ENCODE peak calls at places on chromosome 13, in four cellular contexts. One of them, this sample, is unnamed.

GRCh38 chr13:36736119-36736726 is 62.4 kb downstream of the SERTM1 start:
- DNase-seq in psoas muscle: no peak
- DNase-seq in AG09309: peak; percentile 31
- DNase-seq in lower lobe of right lung: no peak
- DNase-seq in this sample: peak; percentile 19

GRCh38 chr13:95754069-95754468 is 77.1 kb downstream of the DNAJC3 start:
- DNase-seq in psoas muscle: peak; percentile 47
- DNase-seq in AG09309: no peak
- DNase-seq in lower lobe of right lung: no peak
- DNase-seq in this sample: no peak

GRCh38 chr13:36712785-36713184 is 39.0 kb downstream of the SERTM1 start:
- DNase-seq in psoas muscle: no peak
- DNase-seq in AG09309: peak; percentile 24
- DNase-seq in lower lobe of right lung: no peak
- DNase-seq in this sample: no peak

GRCh38 chr13:30766234-30766633 is 30.9 kb downstream of the ALOX5AP start:
- DNase-seq in psoas muscle: no peak
- DNase-seq in AG09309: no peak
- DNase-seq in lower lobe of right lung: no peak
- DNase-seq in this sample: no peak

GRCh38 chr13:105410602-105411001 is 1124.9 kb downstream of the EFNB2 start:
- DNase-seq in psoas muscle: peak; percentile 74
- DNase-seq in AG09309: peak; percentile 8
- DNase-seq in lower lobe of right lung: peak; percentile 65
- DNase-seq in this sample: no peak

GRCh38 chr13:59112375-59112774 is 1051.4 kb downstream of the DIAPH3 start:
- DNase-seq in psoas muscle: no peak
- DNase-seq in AG09309: no peak
- DNase-seq in lower lobe of right lung: no peak
- DNase-seq in this sample: no peak

GRCh38 chr13:29465741-29466293 is 129.7 kb downstream of the SLC7A1 start:
- DNase-seq in psoas muscle: no peak
- DNase-seq in AG09309: no peak
- DNase-seq in lower lobe of right lung: no peak
- DNase-seq in this sample: peak; percentile 88

GRCh38 chr13:42011601-42012401 is 36.6 kb upstream of the DGKH start:
- DNase-seq in psoas muscle: no peak
- DNase-seq in AG09309: no peak
- DNase-seq in lower lobe of right lung: no peak
- DNase-seq in this sample: peak; percentile 48

GRCh38 chr13:34308725-34309124 is 490.8 kb downstream of the RFC3 start:
- DNase-seq in psoas muscle: no peak
- DNase-seq in AG09309: peak; percentile 29
- DNase-seq in lower lobe of right lung: no peak
- DNase-seq in this sample: no peak

GRCh38 chr13:87122551-87122950 is 548.6 kb upstream of the SLITRK5 start:
- DNase-seq in psoas muscle: no peak
- DNase-seq in AG09309: no peak
- DNase-seq in lower lobe of right lung: no peak
- DNase-seq in this sample: no peak

GRCh38 chr13:25032160-25032559 is 63.8 kb upstream of the PABPC3 start:
- DNase-seq in psoas muscle: no peak
- DNase-seq in AG09309: no peak
- DNase-seq in lower lobe of right lung: no peak
- DNase-seq in this sample: no peak

GRCh38 chr13:84446972-84447700 is 564.9 kb upstream of the SLITRK1 start:
- DNase-seq in psoas muscle: peak; percentile 26
- DNase-seq in AG09309: peak; percentile 11
- DNase-seq in lower lobe of right lung: peak; percentile 23
- DNase-seq in this sample: no peak

GRCh38 chr13:43359536-43359935 is 336.1 kb downstream of the DNAJC15 start:
- DNase-seq in psoas muscle: no peak
- DNase-seq in AG09309: no peak
- DNase-seq in lower lobe of right lung: no peak
- DNase-seq in this sample: no peak

GRCh38 chr13:70362820-70363219 is 254.6 kb upstream of the KLHL1 start:
- DNase-seq in psoas muscle: no peak
- DNase-seq in AG09309: no peak
- DNase-seq in lower lobe of right lung: no peak
- DNase-seq in this sample: no peak

GRCh38 chr13:38265135-38265497 is 84.5 kb upstream of the UFM1 start:
- DNase-seq in psoas muscle: no peak
- DNase-seq in AG09309: no peak
- DNase-seq in lower lobe of right lung: peak; percentile 60
- DNase-seq in this sample: no peak

GRCh38 chr13:110000534-110001345 is 214.4 kb upstream of the IRS2 start:
- DNase-seq in psoas muscle: no peak
- DNase-seq in AG09309: no peak
- DNase-seq in lower lobe of right lung: no peak
- DNase-seq in this sample: no peak

GRCh38 chr13:30353060-30353459 is 45.7 kb upstream of the KATNAL1 start:
- DNase-seq in psoas muscle: no peak
- DNase-seq in AG09309: no peak
- DNase-seq in lower lobe of right lung: no peak
- DNase-seq in this sample: no peak

GRCh38 chr13:48236528-48237353 is 3.7 kb downstream of the ITM2B start:
- DNase-seq in psoas muscle: no peak
- DNase-seq in AG09309: no peak
- DNase-seq in lower lobe of right lung: no peak
- DNase-seq in this sample: no peak
- H3K4me3 ChIP-seq in psoas muscle: peak overlapping the region; percentile 97
- H3K4me3 ChIP-seq in AG09309: no peak overlapping the region
- H3K4me3 ChIP-seq in lower lobe of right lung: peak overlapping the region; percentile 93
- H3K4me3 ChIP-seq in this sample: no peak overlapping the region

DNA sequence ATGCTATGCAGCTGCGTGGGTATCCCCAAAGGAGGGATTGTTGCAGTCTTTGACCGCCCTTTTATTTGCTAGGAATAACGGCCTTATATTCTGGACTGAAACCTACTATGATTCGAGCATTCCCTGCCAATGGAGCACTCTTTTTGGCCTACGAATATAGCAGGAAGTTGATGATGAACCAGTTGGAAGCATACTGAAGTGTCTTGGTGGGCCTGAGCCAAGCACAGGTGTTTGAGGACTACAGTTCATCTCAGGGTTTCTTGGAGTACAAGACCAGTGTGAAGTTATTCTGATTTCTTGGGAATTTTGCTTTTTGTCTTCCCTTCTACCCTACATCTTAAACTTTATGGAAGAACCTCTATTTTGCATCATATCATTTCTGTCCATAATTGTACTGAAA is 20.1 kb downstream of the SLC25A15 start:
- DNase-seq in psoas muscle: no peak
- DNase-seq in AG09309: no peak
- DNase-seq in lower lobe of right lung: no peak
- DNase-seq in this sample: no peak
- TF ChIP-seq CTCF in psoas muscle: no peak
- TF ChIP-seq CTCF in AG09309: no peak
- TF ChIP-seq CTCF in lower lobe of right lung: no peak
- TF ChIP-seq CTCF in this sample: no peak

GRCh38 chr13:63288576-63288975 is 1872.9 kb upstream of the PCDH20 start:
- DNase-seq in psoas muscle: no peak
- DNase-seq in AG09309: peak; percentile 0
- DNase-seq in lower lobe of right lung: no peak
- DNase-seq in this sample: no peak
- H3K4me3 ChIP-seq in psoas muscle: no peak overlapping the region
- H3K4me3 ChIP-seq in AG09309: no peak overlapping the region
- H3K4me3 ChIP-seq in lower lobe of right lung: no peak overlapping the region
- H3K4me3 ChIP-seq in this sample: no peak overlapping the region

GRCh38 chr13:52847682-52848432 is 583 bp downstream of the PCDH8 start:
- DNase-seq in psoas muscle: no peak
- DNase-seq in AG09309: no peak
- DNase-seq in lower lobe of right lung: no peak
- DNase-seq in this sample: no peak

GRCh38 chr13:52845334-52845761 is 3.1 kb downstream of the PCDH8 start:
- DNase-seq in psoas muscle: no peak
- DNase-seq in AG09309: no peak
- DNase-seq in lower lobe of right lung: no peak
- DNase-seq in this sample: no peak

GRCh38 chr13:52847322-52847681 is 1.1 kb downstream of the PCDH8 start:
- DNase-seq in psoas muscle: no peak
- DNase-seq in AG09309: no peak
- DNase-seq in lower lobe of right lung: no peak
- DNase-seq in this sample: no peak

GRCh38 chr13:52845766-52846566 is 2.5 kb downstream of the PCDH8 start:
- DNase-seq in psoas muscle: peak; percentile 48
- DNase-seq in AG09309: no peak
- DNase-seq in lower lobe of right lung: peak; percentile 47
- DNase-seq in this sample: no peak

DNA sequence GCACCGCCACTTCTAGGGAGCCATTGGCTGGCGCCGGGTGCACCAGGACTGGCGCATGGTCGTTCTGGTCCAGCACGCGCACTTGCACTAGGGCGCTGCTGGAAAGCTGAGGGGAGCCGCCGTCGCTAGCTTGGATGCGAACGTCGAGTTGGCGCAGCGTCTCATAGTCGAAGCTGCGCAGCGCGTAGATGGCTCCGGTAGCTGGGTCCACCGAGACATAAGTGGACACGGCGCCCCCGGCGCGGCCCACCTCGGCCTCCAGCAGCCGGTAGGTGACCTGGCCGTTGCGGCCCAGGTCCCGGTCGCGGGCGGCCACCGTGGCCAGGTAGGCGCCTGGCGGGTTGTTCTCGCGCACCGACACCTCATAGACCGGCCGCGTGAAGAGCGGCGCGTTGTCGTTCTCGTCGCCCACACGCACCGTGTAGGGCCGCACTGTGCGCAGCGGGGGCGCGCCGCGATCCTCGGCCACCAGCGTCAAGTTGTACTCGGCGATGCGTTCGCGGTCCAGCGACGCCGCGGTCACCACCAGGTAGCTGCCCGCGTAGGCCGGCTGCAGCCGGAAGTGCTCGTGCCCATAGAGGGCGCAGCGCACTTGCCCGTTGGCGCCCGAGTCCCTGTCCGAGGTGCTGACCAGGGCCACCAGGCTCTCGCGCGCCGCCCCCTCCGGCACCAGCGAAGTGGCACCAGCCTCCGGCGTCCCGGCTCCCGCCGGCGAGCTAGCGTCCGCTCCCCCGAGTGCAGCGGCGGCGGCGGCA is 1.7 kb downstream of the PCDH8 start:
- DNase-seq in psoas muscle: peak; percentile 78
- DNase-seq in AG09309: no peak
- DNase-seq in lower lobe of right lung: peak; percentile 62
- DNase-seq in this sample: no peak
- TF ChIP-seq CTCF in psoas muscle: peak; percentile 26
- TF ChIP-seq CTCF in AG09309: no peak
- TF ChIP-seq CTCF in lower lobe of right lung: peak; percentile 39
- TF ChIP-seq CTCF in this sample: peak; percentile 40

GRCh38 chr13:100543872-100544602 is 44.6 kb downstream of the GGACT start:
- DNase-seq in psoas muscle: no peak
- DNase-seq in AG09309: no peak
- DNase-seq in lower lobe of right lung: no peak
- DNase-seq in this sample: no peak
- H3K4me3 ChIP-seq in psoas muscle: peak overlapping the region; percentile 13
- H3K4me3 ChIP-seq in AG09309: no peak overlapping the region
- H3K4me3 ChIP-seq in lower lobe of right lung: peak overlapping the region; percentile 39
- H3K4me3 ChIP-seq in this sample: no peak overlapping the region

GRCh38 chr13:26656919-26657318 is 99.4 kb downstream of the WASF3 start:
- DNase-seq in psoas muscle: no peak
- DNase-seq in AG09309: peak; percentile 13
- DNase-seq in lower lobe of right lung: no peak
- DNase-seq in this sample: peak; percentile 52
- TF ChIP-seq CTCF in psoas muscle: no peak
- TF ChIP-seq CTCF in AG09309: peak; percentile 22
- TF ChIP-seq CTCF in lower lobe of right lung: no peak
- TF ChIP-seq CTCF in this sample: peak; percentile 23

GRCh38 chr13:50128406-50129048 is 113.3 kb downstream of the KCNRG start:
- DNase-seq in psoas muscle: no peak
- DNase-seq in AG09309: no peak
- DNase-seq in lower lobe of right lung: no peak
- DNase-seq in this sample: no peak

GRCh38 chr13:50127726-50128291 is 112.6 kb downstream of the KCNRG start:
- DNase-seq in psoas muscle: no peak
- DNase-seq in AG09309: no peak
- DNase-seq in lower lobe of right lung: no peak
- DNase-seq in this sample: no peak

GRCh38 chr13:50126378-50127016 is 111.3 kb downstream of the KCNRG start:
- DNase-seq in psoas muscle: peak; percentile 56
- DNase-seq in AG09309: no peak
- DNase-seq in lower lobe of right lung: no peak
- DNase-seq in this sample: peak; percentile 34

GRCh38 chr13:50125556-50126377 is 110.5 kb downstream of the KCNRG start:
- DNase-seq in psoas muscle: peak; percentile 98
- DNase-seq in AG09309: peak; percentile 68
- DNase-seq in lower lobe of right lung: peak; percentile 98
- DNase-seq in this sample: peak; percentile 74

DNA sequence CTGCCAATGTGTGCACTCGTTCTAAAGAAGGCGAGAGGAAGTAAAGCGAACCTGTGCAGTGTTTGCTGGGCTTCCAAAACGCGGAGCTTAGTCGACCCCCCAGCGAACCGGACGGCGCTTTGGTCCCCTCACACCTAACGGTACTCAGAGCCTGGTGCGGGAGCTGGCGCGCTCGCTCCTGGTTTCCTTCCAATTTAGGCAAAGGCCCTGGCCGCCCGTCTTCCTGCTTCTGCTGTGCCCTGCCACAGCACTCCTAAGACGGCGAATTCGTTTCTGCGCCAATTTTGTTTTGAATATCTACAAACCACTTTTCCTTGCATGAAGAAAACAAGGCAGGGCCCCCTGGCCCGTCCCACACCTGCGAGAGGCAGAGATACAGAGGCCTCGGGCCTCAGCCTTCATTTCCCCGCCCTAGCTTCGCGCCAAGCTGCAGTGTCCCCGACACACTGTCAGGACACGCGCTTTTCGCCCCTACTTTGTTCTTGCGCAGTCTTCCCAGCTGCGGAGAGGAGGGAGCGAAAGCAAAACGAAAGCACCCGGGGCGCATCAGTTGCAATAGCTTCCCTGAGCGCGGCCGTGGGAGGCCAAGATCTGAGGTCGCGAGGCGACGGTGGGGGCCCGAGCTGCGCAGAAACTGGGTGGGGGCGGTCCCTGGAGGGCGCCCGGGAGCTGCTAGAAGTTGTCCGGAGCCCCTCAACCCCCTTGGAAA is 111.9 kb downstream of the KCNRG start:
- DNase-seq in psoas muscle: peak; percentile 71
- DNase-seq in AG09309: no peak
- DNase-seq in lower lobe of right lung: peak; percentile 83
- DNase-seq in this sample: no peak
- H3K4me3 ChIP-seq in psoas muscle: peak overlapping the region; percentile 99
- H3K4me3 ChIP-seq in AG09309: peak overlapping the region; percentile 0
- H3K4me3 ChIP-seq in lower lobe of right lung: peak overlapping the region; percentile 92
- H3K4me3 ChIP-seq in this sample: no peak overlapping the region

This sample was measured in LNCaP clone FGC.